ENCODE peak calls at places on chromosomes 11 and 22, in ten cellular contexts. H, A, X, Q, M, W, Z, O, C and J are unnamed samples.

GRCh38 chr11:112382561-112382960 is 121.9 kb upstream of the PLET1 start:
- DNase-seq in H (no peak), A (no peak), X (no peak), Q (no peak), M (no peak), W (no peak), Z (no peak), O (no peak), C (no peak), J (no peak)

GRCh38 chr11:1824221-1825038 is 10.4 kb upstream of the SYT8 start:
- DNase-seq in H (no peak), A (no peak), X (no peak), Q (no peak), M (no peak), W (no peak), Z (no peak), O (no peak), C (no peak), J (no peak)

GRCh38 chr11:559020-559620 is 1.4 kb downstream of the LMNTD2 start:
- DNase-seq in H (no peak), A (no peak), X (no peak), Q (no peak), M (no peak), W (no peak), Z (no peak), O (no peak), C (no peak), J (no peak)

GRCh38 chr11:86431258-86431657 is 56.6 kb downstream of the CCDC81 start:
- DNase-seq in H (no peak), A (no peak), X (peak; percentile 62), Q (no peak), M (no peak), W (no peak), Z (no peak), O (no peak), C (no peak), J (no peak)

GRCh38 chr11:44957051-44957515 is 6.4 kb upstream of the TP53I11 start:
- DNase-seq in H (no peak), A (no peak), X (no peak), Q (no peak), M (no peak), W (no peak), Z (peak; percentile 55), O (peak; percentile 67), C (peak; percentile 40), J (no peak)

GRCh38 chr11:114310095-114310494 is 13.9 kb downstream of the NNMT start:
- DNase-seq in H (no peak), A (no peak), X (no peak), Q (no peak), M (no peak), W (no peak), Z (no peak), O (no peak), C (no peak), J (no peak)

GRCh38 chr11:12598330-12599256 is 75.6 kb upstream of the TEAD1 start:
- DNase-seq in H (no peak), A (no peak), X (no peak), Q (peak; percentile 72), M (no peak), W (no peak), Z (no peak), O (no peak), C (no peak), J (no peak)

GRCh38 chr11:66002648-66003225 is 434 bp downstream of the BANF1 start:
- DNase-seq in H (peak; percentile 82), A (peak; percentile 77), X (peak; percentile 77), Q (peak; percentile 21), M (no peak), W (peak; percentile 82), Z (no peak), O (no peak), C (peak; percentile 50), J (no peak)

GRCh38 chr11:7525424-7525823 is 11.6 kb downstream of the PPFIBP2 start:
- DNase-seq in H (peak; percentile 92), A (no peak), X (no peak), Q (no peak), M (no peak), W (no peak), Z (peak; percentile 44), O (no peak), C (no peak), J (no peak)

GRCh38 chr11:57294225-57295131 is 30.3 kb downstream of the TNKS1BP1 start:
- DNase-seq in H (no peak), A (peak; percentile 49), X (no peak), Q (peak; percentile 83), M (no peak), W (no peak), Z (no peak), O (peak; percentile 39), C (no peak), J (no peak)

GRCh38 chr11:37942081-37942480 is 1344.0 kb upstream of the RAG2 start:
- DNase-seq in H (no peak), A (no peak), X (no peak), Q (peak; percentile 3), M (no peak), W (no peak), Z (no peak), O (no peak), C (no peak), J (no peak)

DNA sequence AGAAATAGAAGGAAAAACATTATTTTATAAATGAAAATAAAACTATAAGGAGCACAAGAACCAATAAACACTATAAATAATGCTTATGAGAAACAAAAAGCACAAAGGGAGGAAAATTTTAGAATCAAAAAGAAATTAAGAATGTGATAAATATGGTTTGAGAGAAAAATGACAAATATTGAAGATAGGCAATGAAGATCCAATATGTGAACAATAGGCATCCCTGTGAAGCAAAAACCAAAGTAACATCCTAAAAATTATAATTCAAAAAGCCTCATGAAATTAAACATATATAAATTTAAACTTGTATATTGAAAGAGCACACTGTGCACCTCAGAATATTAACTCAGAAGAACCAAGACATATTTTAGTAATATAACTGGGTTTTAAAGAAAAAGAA is 216.2 kb downstream of the GRIK4 start:
- DNase-seq in H (no peak), A (no peak), X (no peak), Q (no peak), M (no peak), W (no peak), Z (no peak), O (no peak), C (no peak), J (no peak)
- H3K27ac ChIP-seq in H (no peak overlapping the region), A (no peak overlapping the region), X (no peak overlapping the region), Q (no peak overlapping the region), M (no peak overlapping the region), W (no peak overlapping the region), Z (no peak overlapping the region), O (no peak overlapping the region), C (no peak overlapping the region), J (no peak overlapping the region)

GRCh38 chr22:43477966-43478365 is 66.2 kb downstream of the MPPED1 start:
- DNase-seq in H (no peak), A (no peak), X (no peak), Q (no peak), M (no peak), W (no peak), Z (no peak), O (no peak), C (no peak), J (no peak)

GRCh38 chr22:43477151-43477725 is 65.4 kb downstream of the MPPED1 start:
- DNase-seq in H (no peak), A (no peak), X (no peak), Q (no peak), M (no peak), W (no peak), Z (no peak), O (no peak), C (no peak), J (no peak)

GRCh38 chr22:43476751-43477150 is 64.9 kb downstream of the MPPED1 start:
- DNase-seq in H (no peak), A (no peak), X (no peak), Q (no peak), M (no peak), W (no peak), Z (no peak), O (no peak), C (no peak), J (no peak)

GRCh38 chr22:43475549-43476076 is 63.8 kb downstream of the MPPED1 start:
- DNase-seq in H (no peak), A (no peak), X (no peak), Q (no peak), M (no peak), W (no peak), Z (no peak), O (no peak), C (no peak), J (no peak)

GRCh38 chr22:43476341-43476740 is 64.5 kb downstream of the MPPED1 start:
- DNase-seq in H (peak; percentile 47), A (no peak), X (no peak), Q (no peak), M (no peak), W (no peak), Z (no peak), O (peak; percentile 37), C (no peak), J (no peak)
- TF ChIP-seq CTCF in H (peak; percentile 44), A (no peak), X (no peak), Q (no peak), M (no peak), W (no peak), Z (no peak), O (peak; percentile 35), C (no peak), J (no peak)

GRCh38 chr11:83951521-83951920 is 665.4 kb upstream of the CCDC90B start:
- DNase-seq in H (no peak), A (no peak), X (no peak), Q (no peak), M (no peak), W (no peak), Z (no peak), O (no peak), C (no peak), J (no peak)

GRCh38 chr11:83957038-83957900 is 671.1 kb upstream of the CCDC90B start:
- DNase-seq in H (no peak), A (no peak), X (no peak), Q (no peak), M (no peak), W (no peak), Z (no peak), O (no peak), C (no peak), J (no peak)

DNA sequence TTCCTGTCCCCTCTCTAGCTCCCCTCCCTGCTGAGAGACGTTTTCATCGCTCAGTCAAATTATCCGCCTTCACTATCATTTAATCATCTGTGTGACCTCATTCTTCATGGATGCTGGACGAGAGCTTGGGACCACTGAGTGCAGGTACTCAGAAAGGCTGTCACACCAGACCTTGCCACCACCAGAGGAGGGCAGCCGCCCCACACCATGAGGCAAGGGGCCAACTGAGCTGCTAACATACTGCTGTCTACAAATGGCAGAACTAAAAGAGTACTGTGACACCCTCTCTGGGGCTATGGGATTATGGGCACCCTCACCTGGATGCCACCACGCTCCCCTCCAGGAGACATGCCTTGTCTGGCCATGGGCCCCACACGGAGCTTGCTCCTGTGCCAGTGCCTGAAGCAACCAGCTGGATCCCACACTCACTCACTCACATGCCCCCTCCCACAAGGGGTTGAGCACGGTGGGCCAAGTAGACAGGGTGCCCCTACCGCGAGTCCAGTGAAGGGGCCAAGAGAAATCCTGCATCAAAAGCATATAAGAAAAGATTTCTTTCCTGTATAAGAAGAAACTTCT is 670.0 kb upstream of the CCDC90B start:
- DNase-seq in H (no peak), A (no peak), X (no peak), Q (no peak), M (no peak), W (no peak), Z (no peak), O (no peak), C (no peak), J (no peak)
- H3K9me3 ChIP-seq in H (no peaks in the 10 kb centered on the region), A (no peaks in the 10 kb centered on the region), X (no peaks in the 10 kb centered on the region), Q (no peaks in the 10 kb centered on the region), M (no peaks in the 10 kb centered on the region), W (no peaks in the 10 kb centered on the region), Z (no peaks in the 10 kb centered on the region), O (no peaks in the 10 kb centered on the region), C (no peaks in the 10 kb centered on the region), J (peaks cover 4% of the 10 kb centered on the region)

GRCh38 chr22:47201186-47201995 is 438.9 kb downstream of the TBC1D22A start:
- DNase-seq in H (peak; percentile 96), A (peak; percentile 72), X (peak; percentile 51), Q (no peak), M (no peak), W (no peak), Z (no peak), O (no peak), C (no peak), J (no peak)
- H3K27ac ChIP-seq in H (peak overlapping the region; percentile 31), A (no peak overlapping the region), X (no peak overlapping the region), Q (no peak overlapping the region), M (no peak overlapping the region), W (no peak overlapping the region), Z (no peak overlapping the region), O (no peak overlapping the region), C (no peak overlapping the region), J (no peak overlapping the region)